ENCODE peak calls at places on chromosomes 2 and 18, in six cellular contexts. B, P, M, X, H and T are unnamed samples. For H3K27me3, the result is how much of the 10 kb centered on the place peaks cover.

GRCh38 chr2:103401621-103402020 is 639.8 kb downstream of the TMEM182 start:
- DNase-seq in B (peak), P (no peak), M (peak), X (peak), H (peak), T (peak)

GRCh38 chr2:202306034-202306433 is 40.5 kb downstream of the NOP58 start:
- DNase-seq in B (no peak), P (no peak), M (no peak), X (no peak), H (no peak), T (no peak)

GRCh38 chr2:202109737-202110184 is 36.7 kb downstream of the KIAA2012 start:
- DNase-seq in B (peak), P (peak), M (no peak), X (peak), H (peak), T (no peak)

GRCh38 chr2:187552959-187553681 is 1.1 kb downstream of the TFPI start:
- DNase-seq in B (no peak), P (peak), M (no peak), X (peak), H (no peak), T (peak)

GRCh38 chr2:241019441-241020139 is 21.2 kb downstream of the SNED1 start:
- DNase-seq in B (no peak), P (no peak), M (no peak), X (no peak), H (no peak), T (no peak)

GRCh38 chr2:119764832-119765231 is 5.1 kb downstream of the PTPN4 start:
- DNase-seq in B (no peak), P (no peak), M (no peak), X (no peak), H (no peak), T (peak)

GRCh38 chr18:5197032-5197434 is at the start of gene AKAIN1:
- DNase-seq in B (peak), P (peak), M (peak), X (peak), H (no peak), T (peak)

GRCh38 chr2:46857871-46858696 is 57.5 kb downstream of the MCFD2 start:
- DNase-seq in B (no peak), P (peak), M (no peak), X (peak), H (no peak), T (peak)

GRCh38 chr2:189576361-189576760 is 4.2 kb downstream of the SLC40A1 start:
- DNase-seq in B (no peak), P (no peak), M (no peak), X (no peak), H (no peak), T (no peak)

GRCh38 chr2:205188516-205189138 is 493.7 kb upstream of the NRP2 start:
- DNase-seq in B (peak), P (peak), M (peak), X (peak), H (no peak), T (no peak)

GRCh38 chr2:84631985-84632384 is 115.7 kb downstream of the DNAH6 start:
- DNase-seq in B (no peak), P (no peak), M (no peak), X (no peak), H (no peak), T (peak)

GRCh38 chr2:84631047-84631446 is 114.7 kb downstream of the DNAH6 start:
- DNase-seq in B (no peak), P (peak), M (peak), X (peak), H (no peak), T (peak)

GRCh38 chr2:84629550-84629949 is 113.3 kb downstream of the DNAH6 start:
- DNase-seq in B (no peak), P (no peak), M (no peak), X (no peak), H (no peak), T (no peak)

GRCh38 chr2:84628486-84628885 is 112.2 kb downstream of the DNAH6 start:
- DNase-seq in B (no peak), P (no peak), M (no peak), X (no peak), H (no peak), T (peak)
- H2AFZ ChIP-seq in B (no peak), P (no peak), M (no peak), X (no peak), H (no peak), T (no peak)

DNA sequence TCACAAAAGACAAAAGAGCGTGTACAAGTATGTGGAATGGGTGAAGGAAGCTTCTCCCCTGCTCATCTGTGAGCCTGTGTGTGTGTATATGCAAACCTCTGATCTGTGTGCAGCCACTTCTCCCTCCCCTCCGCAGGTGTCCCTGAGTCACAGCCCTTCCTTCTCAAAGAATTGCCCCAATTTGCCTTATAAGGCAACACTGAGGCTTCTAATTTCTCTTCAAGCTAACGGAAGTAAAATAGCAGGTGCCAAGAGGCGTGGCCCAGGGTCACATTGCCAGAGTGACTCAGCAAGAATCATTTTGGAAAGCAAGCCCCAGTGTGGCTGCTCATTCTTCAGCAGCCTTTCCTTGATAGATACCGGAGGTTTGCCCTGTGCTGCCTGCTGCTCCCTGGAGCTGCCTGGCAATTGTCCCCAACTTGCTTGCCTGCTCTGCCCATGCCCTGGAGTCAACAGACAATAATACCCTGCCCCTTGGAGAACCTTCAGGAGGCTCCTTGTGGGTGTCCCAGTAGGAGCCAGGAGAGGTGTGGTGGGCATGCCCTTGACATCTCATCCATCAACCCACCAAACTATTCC is 37.3 kb upstream of the BMP10 start:
- DNase-seq in B (peak), P (peak), M (no peak), X (no peak), H (peak), T (no peak)
- H3K4ac ChIP-seq in B (no peak), P (peak), M (no peak), X (peak), H (no peak), T (no peak)

GRCh38 chr18:22176282-22176621 is 6.9 kb downstream of the GATA6 start:
- DNase-seq in B (no peak), P (no peak), M (no peak), X (no peak), H (no peak), T (no peak)
- H3K27me3 ChIP-seq in B (half or more), P (under half), M (half or more), X (half or more), H (half or more), T (half or more)

GRCh38 chr18:3014501-3015202 is 1.7 kb upstream of the LPIN2 start:
- DNase-seq in B (no peak), P (no peak), M (no peak), X (peak), H (no peak), T (no peak)
- H2AFZ ChIP-seq in B (no peak), P (no peak), M (peak), X (no peak), H (no peak), T (no peak)

GRCh38 chr2:49813208-49813607 is 658.9 kb upstream of the FSHR start:
- DNase-seq in B (no peak), P (no peak), M (no peak), X (no peak), H (no peak), T (no peak)
- H3K4ac ChIP-seq in B (no peak), P (no peak), M (no peak), X (no peak), H (no peak), T (no peak)

GRCh38 chr2:66576381-66577330 is 141.7 kb downstream of the MEIS1 start:
- DNase-seq in B (peak), P (peak), M (no peak), X (peak), H (no peak), T (no peak)

GRCh38 chr2:66578853-66579158 is 143.9 kb downstream of the MEIS1 start:
- DNase-seq in B (no peak), P (no peak), M (no peak), X (no peak), H (no peak), T (no peak)

GRCh38 chr2:66578067-66578852 is 143.3 kb downstream of the MEIS1 start:
- DNase-seq in B (peak), P (peak), M (no peak), X (no peak), H (no peak), T (no peak)

GRCh38 chr2:66575625-66576371 is 140.9 kb downstream of the MEIS1 start:
- DNase-seq in B (peak), P (peak), M (peak), X (peak), H (no peak), T (no peak)

GRCh38 chr2:66577331-66578041 is 142.6 kb downstream of the MEIS1 start:
- DNase-seq in B (peak), P (peak), M (no peak), X (no peak), H (no peak), T (no peak)
- H3K27me3 ChIP-seq in B (half or more), P (under half), M (under half), X (half or more), H (half or more), T (under half)

GRCh38 chr2:1774929-1775328 is 30.6 kb upstream of the PXDN start:
- DNase-seq in B (no peak), P (no peak), M (no peak), X (no peak), H (no peak), T (no peak)
- H2AFZ ChIP-seq in B (no peak), P (no peak), M (no peak), X (no peak), H (no peak), T (no peak)